ENCODE peak calls at places on chromosomes 11 and 22, in five cellular contexts. H, P, J, D and B are unnamed samples.

GRCh38 chr11:74332272-74332671 is 20.8 kb upstream of the P4HA3 start:
- DNase-seq in J (no peak), H (no peak), P (no peak), D (no peak), B (no peak)

GRCh38 chr11:78037056-78037455 is 14.0 kb upstream of the KCTD14 start:
- DNase-seq in H (no peak), D (no peak), P (peak; percentile 71), J (no peak), B (no peak)

GRCh38 chr22:23079814-23080521 is 9.6 kb downstream of the GNAZ start:
- DNase-seq in H (no peak), D (no peak), J (no peak), P (no peak), B (no peak)

GRCh38 chr11:115673720-115674119 is 169.5 kb upstream of the CADM1 start:
- DNase-seq in J (no peak), P (no peak), D (no peak), H (no peak), B (no peak)

GRCh38 chr22:41563051-41563711 is 2.4 kb downstream of the CSDC2 start:
- DNase-seq in P (no peak), J (no peak), H (peak; percentile 84), D (no peak), B (no peak)

GRCh38 chr11:70327717-70328116 is 57.2 kb downstream of the PPFIA1 start:
- DNase-seq in D (no peak), P (no peak), H (no peak), J (no peak), B (no peak)

GRCh38 chr22:44438056-44438455 is 60.0 kb downstream of the RTL6 start:
- DNase-seq in P (no peak), H (no peak), D (no peak), J (no peak), B (no peak)

GRCh38 chr22:42365337-42365865 is 66.8 kb downstream of the NFAM1 start:
- DNase-seq in H (no peak), D (no peak), J (no peak), P (no peak), B (peak; percentile 64)

GRCh38 chr11:59866397-59866796 is at the start of gene TCN1:
- DNase-seq in J (no peak), D (peak; percentile 87), P (no peak), H (no peak), B (no peak)

GRCh38 chr11:35144103-35144741 is 5.3 kb downstream of the CD44 start:
- DNase-seq in D (peak; percentile 93), P (peak; percentile 64), J (no peak), H (peak; percentile 73), B (no peak)

GRCh38 chr11:78788533-78788932 is 213.9 kb upstream of the NARS2 start:
- DNase-seq in J (no peak), D (no peak), H (no peak), P (no peak), B (no peak)

GRCh38 chr11:86799680-86800075 is 664 bp upstream of the PRSS23 start:
- DNase-seq in P (no peak), J (no peak), H (no peak), D (no peak), B (no peak)
- TF ChIP-seq CTCF in P (no peak), J (peak; percentile 13), H (peak; percentile 8), D (no peak), B (peak; percentile 50)

DNA sequence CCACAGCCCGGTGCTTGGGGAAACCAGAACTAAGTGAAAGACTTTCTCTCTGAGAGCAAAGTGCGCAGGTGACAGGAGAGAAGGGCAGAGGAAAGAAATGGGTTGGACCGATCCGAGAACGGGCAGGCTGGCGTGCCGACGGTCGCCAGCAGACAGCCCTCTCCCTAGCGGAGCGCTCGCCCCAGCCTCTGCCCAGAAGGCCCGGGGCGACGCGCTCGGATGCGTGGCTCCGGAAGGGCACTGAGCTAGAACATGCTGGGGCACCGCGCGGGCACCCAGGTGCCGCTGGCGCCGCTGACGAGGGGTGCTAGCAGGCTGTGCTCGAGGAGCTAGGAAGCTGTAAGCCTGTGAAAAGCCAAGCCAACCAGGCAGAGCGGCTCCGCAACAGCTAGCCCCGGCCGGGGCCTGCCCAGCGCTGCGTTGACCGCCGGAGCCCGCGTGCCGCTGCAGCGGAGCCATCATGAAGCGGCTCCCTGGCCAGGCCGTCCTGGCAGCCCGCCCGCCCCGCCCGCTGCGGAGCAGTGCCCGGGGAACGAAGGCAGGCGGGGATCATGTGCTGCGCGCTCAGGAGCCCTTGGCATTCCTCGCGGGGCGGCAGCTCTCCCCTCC is 22.1 kb upstream of the RRAS2 start:
- DNase-seq in P (peak; percentile 72), D (peak; percentile 14), H (peak; percentile 54), J (peak; percentile 52), B (peak; percentile 76)
- H3K27ac ChIP-seq in P (peak overlapping the region; percentile 47), D (no peak overlapping the region), H (no peak overlapping the region), J (peak overlapping the region; percentile 73), B (peak overlapping the region; percentile 84)

GRCh38 chr11:84310261-84310660 is 1024.1 kb upstream of the CCDC90B start:
- DNase-seq in J (no peak), P (no peak), D (no peak), H (no peak), B (no peak)

GRCh38 chr11:84319853-84320252 is 1033.7 kb upstream of the CCDC90B start:
- DNase-seq in D (no peak), P (no peak), J (no peak), H (no peak), B (no peak)

GRCh38 chr11:84316866-84317560 is 1030.8 kb upstream of the CCDC90B start:
- DNase-seq in H (peak; percentile 56), D (no peak), P (no peak), J (peak; percentile 79), B (no peak)

DNA sequence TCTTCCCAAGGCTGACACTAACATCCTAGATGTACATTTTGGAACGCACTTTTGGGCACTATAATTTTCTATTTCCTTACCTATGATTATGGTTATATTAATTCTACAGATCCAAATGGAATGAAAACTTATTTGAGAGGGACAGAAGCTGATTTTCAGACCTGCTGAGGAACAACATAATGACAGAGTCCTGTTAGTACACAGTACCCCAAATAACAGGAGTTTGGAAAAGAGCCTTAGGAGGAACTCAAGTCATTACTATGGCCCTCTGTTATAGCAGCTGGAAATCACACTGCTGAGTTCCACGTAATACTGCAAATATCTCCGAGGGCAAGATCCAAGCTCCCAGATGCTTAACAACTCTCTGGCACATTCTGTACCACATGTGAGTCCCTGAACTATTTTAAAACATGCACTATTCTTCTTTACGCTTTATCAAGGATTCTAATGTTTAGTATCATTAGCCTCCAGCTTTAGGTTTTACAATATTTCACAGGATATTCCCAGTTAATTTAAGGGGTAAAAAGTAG is 1027.7 kb upstream of the CCDC90B start:
- DNase-seq in H (peak; percentile 30), D (no peak), J (no peak), P (no peak), B (no peak)
- H3K4me3 ChIP-seq in H (no peak overlapping the region), D (no peak overlapping the region), J (peak overlapping the region; percentile 66), P (no peak overlapping the region), B (no peak overlapping the region)

GRCh38 chr22:47374901-47375575 is 612.6 kb downstream of the TBC1D22A start:
- DNase-seq in H (no peak), J (no peak), P (no peak), D (no peak), B (no peak)
- TF ChIP-seq CTCF in H (no peak), J (no peak), P (no peak), D (no peak), B (no peak)

DNA sequence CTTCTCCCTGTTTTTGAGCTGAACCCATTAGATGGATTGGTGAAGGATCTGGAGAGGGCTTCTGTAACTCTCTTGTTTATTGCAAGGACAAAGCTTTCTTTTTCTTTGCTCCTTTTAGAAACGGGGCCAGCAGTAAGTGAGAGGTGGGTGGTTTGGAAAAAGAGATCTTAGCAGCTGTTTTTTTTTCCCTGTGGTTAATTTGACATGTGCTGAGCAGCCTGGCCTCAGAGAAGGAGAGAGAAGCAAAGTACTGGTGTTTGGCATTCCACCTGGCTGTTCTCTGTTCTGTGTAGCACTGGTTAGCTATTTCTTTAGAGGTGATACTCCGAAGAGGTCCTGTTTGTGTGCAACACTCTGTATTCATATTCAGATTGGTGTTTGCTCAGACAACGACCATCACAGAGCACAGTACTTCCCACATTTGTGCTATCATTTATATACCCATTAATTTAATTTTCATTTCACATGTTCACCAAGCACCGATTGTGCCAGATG is 80.8 kb upstream of the SORL1-AS1 start:
- DNase-seq in P (no peak), J (no peak), H (no peak), D (no peak), B (no peak)
- H3K27ac ChIP-seq in P (no peak overlapping the region), J (peak overlapping the region; percentile 48), H (no peak overlapping the region), D (no peak overlapping the region), B (no peak overlapping the region)

GRCh38 chr11:118916842-118917388 is 8.8 kb downstream of the BCL9L start:
- DNase-seq in J (no peak), P (peak; percentile 55), D (no peak), H (peak; percentile 82), B (peak; percentile 85)
- H3K4me3 ChIP-seq in J (no peak overlapping the region), P (no peak overlapping the region), D (no peak overlapping the region), H (no peak overlapping the region), B (no peak overlapping the region)

DNA sequence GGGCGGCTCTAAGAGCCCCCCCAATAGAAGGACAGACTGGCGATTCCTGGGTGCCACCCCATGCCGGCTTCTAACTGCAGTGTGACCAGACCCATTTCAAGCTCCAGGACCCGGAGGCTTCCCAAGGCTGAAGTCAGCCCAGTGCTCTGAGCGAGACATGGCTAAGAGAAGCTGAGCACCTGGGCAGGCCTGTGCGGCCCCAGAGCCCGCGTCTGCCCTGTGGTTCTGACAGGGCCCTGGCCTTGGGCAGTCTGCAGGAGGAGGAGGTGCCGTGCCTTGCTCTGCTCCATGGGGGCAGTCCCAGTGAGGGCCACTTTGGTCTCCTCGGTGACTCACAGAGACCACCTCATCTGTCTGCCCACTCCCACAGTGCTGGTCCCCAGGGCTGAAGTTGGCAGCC is 1314.2 kb downstream of the BRD1 start:
- DNase-seq in J (no peak), D (no peak), H (no peak), P (no peak), B (no peak)
- TF ChIP-seq CTCF in J (no peak), D (no peak), H (no peak), P (no peak), B (no peak)

GRCh38 chr22:30866216-30866615 is 102.4 kb downstream of the MORC2 start:
- DNase-seq in D (no peak), J (no peak), H (no peak), P (no peak), B (no peak)

GRCh38 chr22:30866811-30867271 is 101.7 kb downstream of the MORC2 start:
- DNase-seq in J (no peak), P (no peak), D (no peak), H (no peak), B (no peak)

GRCh38 chr22:30869996-30870395 is 98.6 kb downstream of the MORC2 start:
- DNase-seq in J (peak; percentile 20), D (no peak), P (no peak), H (no peak), B (no peak)

GRCh38 chr22:30868663-30869385 is 99.8 kb downstream of the MORC2 start:
- DNase-seq in H (peak; percentile 35), D (no peak), J (peak; percentile 66), P (peak; percentile 5), B (no peak)

GRCh38 chr22:30867746-30868662 is 100.6 kb downstream of the MORC2 start:
- DNase-seq in H (no peak), P (peak; percentile 3), D (no peak), J (peak; percentile 22), B (no peak)
- H3K27ac ChIP-seq in H (no peak overlapping the region), P (no peak overlapping the region), D (no peak overlapping the region), J (peak overlapping the region; percentile 11), B (no peak overlapping the region)